ENCODE peak calls at places on chromosomes 6 and 20, in four cellular contexts. U, T, O and F are unnamed samples.

GRCh38 chr20:4571759-4572531 is 149.8 kb upstream of the PRND start:
- DNase-seq in U (no peak), T (no peak), O (no peak), F (no peak)

GRCh38 chr6:129184324-129184723 is 301.4 kb downstream of the LAMA2 start:
- DNase-seq in U (no peak), T (no peak), O (no peak), F (no peak)

GRCh38 chr6:1619666-1620503 is 10.2 kb downstream of the FOXC1 start:
- DNase-seq in U (no peak), T (no peak), O (no peak), F (no peak)

GRCh38 chr20:44810391-44811149 is at the start of gene RIMS4:
- DNase-seq in U (no peak), T (peak; percentile 94), O (no peak), F (no peak)

GRCh38 chr6:132511159-132511835 is 1.6 kb downstream of the STX7 start:
- DNase-seq in U (peak; percentile 52), T (no peak), O (no peak), F (peak; percentile 24)

GRCh38 chr6:159174263-159174974 is 5.2 kb downstream of the FNDC1 start:
- DNase-seq in U (peak; percentile 46), T (peak; percentile 82), O (peak; percentile 2), F (peak; percentile 82)

GRCh38 chr6:150363733-150364132 is 5.1 kb upstream of the IYD start:
- DNase-seq in U (no peak), T (no peak), O (no peak), F (no peak)

GRCh38 chr6:136306466-136306865 is 16.8 kb upstream of the BCLAF1 start:
- DNase-seq in U (no peak), T (no peak), O (no peak), F (no peak)

GRCh38 chr20:51801220-51801991 is 915 bp downstream of the SALL4 start:
- DNase-seq in U (no peak), T (peak; percentile 81), O (no peak), F (no peak)

GRCh38 chr20:48823960-48824497 is 3.8 kb downstream of the PREX1 start:
- DNase-seq in U (no peak), T (no peak), O (peak; percentile 76), F (no peak)

GRCh38 chr6:74073896-74074295 is 377.9 kb downstream of the CD109 start:
- DNase-seq in U (no peak), T (no peak), O (no peak), F (no peak)

GRCh38 chr20:5785146-5785545 is 34.9 kb downstream of the SHLD1 start:
- DNase-seq in U (no peak), T (no peak), O (no peak), F (no peak)

GRCh38 chr20:54062812-54063280 is 7.5 kb downstream of the BCAS1 start:
- DNase-seq in U (peak; percentile 70), T (peak; percentile 66), O (peak; percentile 82), F (no peak)

GRCh38 chr20:34037767-34038166 is 44.1 kb downstream of the RALY start:
- DNase-seq in U (no peak), T (no peak), O (no peak), F (no peak)

GRCh38 chr6:18390476-18390875 is 3.3 kb downstream of the RNF144B start:
- DNase-seq in U (no peak), T (no peak), O (no peak), F (no peak)

GRCh38 chr6:41413250-41413649 is 77.8 kb downstream of the NCR2 start:
- DNase-seq in U (no peak), T (no peak), O (no peak), F (no peak)

GRCh38 chr6:54847799-54848597 is 1.4 kb downstream of the FAM83B start:
- DNase-seq in U (no peak), T (no peak), O (no peak), F (no peak)

GRCh38 chr6:106574729-106575458 is 54.4 kb downstream of the RTN4IP1 start:
- DNase-seq in U (peak; percentile 77), T (no peak), O (no peak), F (no peak)

GRCh38 chr20:48734104-48734749 is 93.6 kb downstream of the PREX1 start:
- DNase-seq in U (no peak), T (no peak), O (no peak), F (no peak)

GRCh38 chr6:56642366-56643261 is at the start of gene DST:
- DNase-seq in U (peak; percentile 81), T (no peak), O (no peak), F (no peak)

GRCh38 chr20:33043731-33044181 is 9.9 kb upstream of the BPIFB3 start:
- DNase-seq in U (peak; percentile 85), T (no peak), O (no peak), F (no peak)

GRCh38 chr20:48440916-48441315 is 386.9 kb downstream of the PREX1 start:
- DNase-seq in U (no peak), T (no peak), O (no peak), F (no peak)

GRCh38 chr6:44514085-44514484 is 126.6 kb downstream of the CDC5L start:
- DNase-seq in U (no peak), T (no peak), O (no peak), F (no peak)

GRCh38 chr6:170082067-170082466 is 208.8 kb downstream of the DLL1 start:
- DNase-seq in U (no peak), T (no peak), O (no peak), F (no peak)
- TF ChIP-seq MXI1 in U (no peak), T (no peak), O (no peak), F (no peak)

GRCh38 chr6:28384143-28384533 is 15.4 kb downstream of the ZSCAN12 start:
- DNase-seq in U (no peak), T (no peak), O (no peak), F (no peak)

GRCh38 chr6:28378644-28379043 is 20.9 kb downstream of the ZSCAN12 start:
- DNase-seq in U (no peak), T (no peak), O (no peak), F (no peak)

GRCh38 chr6:28377879-28378278 is 21.7 kb downstream of the ZSCAN12 start:
- DNase-seq in U (no peak), T (no peak), O (no peak), F (no peak)

GRCh38 chr6:28380381-28380780 is 19.2 kb downstream of the ZSCAN12 start:
- DNase-seq in U (peak; percentile 15), T (no peak), O (no peak), F (no peak)

DNA sequence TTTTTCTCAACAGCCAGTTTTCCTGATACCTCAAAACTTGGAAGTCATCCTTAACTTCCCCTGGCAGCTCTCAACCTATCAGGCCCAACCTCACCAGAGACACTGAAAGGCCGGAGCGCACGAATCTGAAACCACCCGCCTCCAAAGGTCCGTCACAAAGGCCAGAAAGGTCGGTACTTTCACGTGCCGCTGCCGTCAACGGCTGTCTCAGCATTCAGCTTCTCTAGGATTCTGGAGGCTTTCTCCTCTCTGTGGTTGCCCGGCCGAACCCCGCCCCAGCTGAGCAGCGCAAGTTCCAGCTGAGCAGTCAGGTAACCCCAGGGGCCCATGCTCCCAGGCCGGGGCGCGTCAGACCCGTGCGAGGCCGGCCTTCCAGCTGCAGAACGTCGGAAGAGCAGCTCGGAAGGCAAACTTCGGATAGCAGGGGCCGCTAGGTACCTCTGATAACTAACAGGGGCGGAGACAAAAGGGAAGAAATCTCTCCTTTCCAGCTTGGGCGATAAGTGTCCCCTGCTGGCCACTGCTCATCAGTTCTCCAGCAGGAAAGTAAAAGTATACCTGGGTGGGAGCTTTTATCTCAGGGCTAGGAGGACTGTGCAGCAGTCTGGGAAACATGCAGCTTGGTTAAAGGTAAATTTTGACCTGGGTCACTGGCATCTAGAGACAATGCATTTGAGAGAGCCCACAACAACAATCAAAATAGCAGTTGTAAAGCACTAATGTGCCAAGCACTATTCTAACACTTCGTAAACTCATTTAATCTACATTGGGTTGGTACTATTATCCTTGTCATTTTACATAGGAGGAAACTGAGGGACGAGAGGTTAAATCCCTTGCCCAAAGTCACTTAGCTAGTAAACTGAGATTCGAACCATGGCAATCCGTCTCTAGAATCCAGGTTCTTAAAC is 16.1 kb downstream of the ZSCAN12 start:
- DNase-seq in U (peak; percentile 93), T (peak; percentile 50), O (no peak), F (peak; percentile 63)
- TF ChIP-seq POLR2AphosphoS5 in U (peak; percentile 69), T (no peak), O (peak; percentile 77), F (peak; percentile 44)

DNA sequence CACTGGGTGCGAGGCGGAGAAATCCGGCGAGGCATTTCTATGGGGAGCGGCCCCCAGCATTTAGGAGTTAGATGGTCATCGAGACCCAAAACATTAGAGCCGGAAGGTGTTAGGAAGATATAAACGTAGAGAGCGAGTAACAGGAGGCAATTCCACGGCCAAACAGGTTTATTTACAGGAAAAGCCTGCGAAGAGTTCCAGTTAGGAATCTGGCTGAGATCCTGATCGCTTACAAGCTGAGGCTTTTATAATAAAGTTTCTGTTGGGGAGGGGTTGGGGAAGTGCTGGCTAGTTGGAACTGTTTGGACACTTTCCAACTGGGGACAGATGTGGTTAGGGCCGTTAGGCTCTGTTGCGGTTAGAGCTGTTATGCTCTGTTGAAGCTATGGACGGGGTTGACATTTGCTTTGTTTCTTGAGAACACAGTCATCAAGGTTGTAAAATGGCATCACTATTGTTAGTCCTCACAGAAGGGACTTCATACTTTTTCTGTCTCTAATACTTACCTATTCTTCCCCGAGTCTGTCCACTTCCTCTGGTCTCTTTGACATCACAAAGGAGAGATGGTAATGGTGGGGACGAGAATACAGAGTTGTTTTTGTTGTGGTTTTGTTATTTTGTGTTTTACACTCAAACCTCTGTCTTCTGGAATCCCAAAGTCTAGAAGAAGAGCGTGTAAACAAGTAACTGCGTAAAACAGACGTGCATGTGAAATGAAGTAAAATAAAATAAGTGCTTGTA is 506 bp upstream of the ZSCAN31 start:
- DNase-seq in U (peak; percentile 44), T (peak; percentile 35), O (peak; percentile 53), F (peak; percentile 68)
- TF ChIP-seq MXI1 in U (no peak), T (no peak), O (no peak), F (peak; percentile 44)

DNA sequence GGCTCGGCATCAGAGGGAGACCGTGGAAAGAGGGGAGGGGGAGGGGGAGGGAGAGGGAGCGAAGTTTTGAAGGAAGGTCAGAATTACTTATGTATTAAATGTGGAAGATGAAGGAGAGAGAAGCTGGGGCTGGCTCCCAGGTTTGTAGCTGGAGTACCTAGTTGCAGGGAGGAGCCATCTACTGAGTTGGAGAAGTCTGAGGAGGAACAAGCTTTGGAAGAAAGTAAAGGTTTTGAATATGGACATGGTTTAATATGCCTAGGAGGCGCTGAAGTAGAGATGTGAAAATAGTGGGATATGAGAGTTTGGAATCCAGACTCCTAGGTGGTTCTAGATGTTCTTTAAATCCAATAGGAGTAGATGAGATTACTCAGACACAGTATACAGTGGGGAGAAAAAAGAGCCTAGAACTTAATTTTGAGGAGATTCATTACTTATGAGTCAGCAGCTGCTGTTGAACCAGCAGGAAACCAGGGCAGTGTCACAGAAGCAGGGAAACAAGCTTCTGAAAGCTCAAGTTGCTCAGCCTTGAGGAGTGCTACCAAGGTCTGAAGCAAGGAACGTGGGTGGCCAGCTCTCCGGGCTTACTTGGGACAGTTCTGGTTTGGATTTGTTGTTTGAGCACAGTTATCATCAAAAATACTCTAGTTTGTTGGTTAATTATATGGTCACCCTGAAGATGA is 149.3 kb downstream of the UTRN start:
- DNase-seq in U (no peak), T (no peak), O (no peak), F (no peak)
- TF ChIP-seq POLR2AphosphoS5 in U (no peak), T (no peak), O (no peak), F (no peak)